ENCODE peak calls at places on chromosomes 2 and 18, in four cellular contexts. M is H1, L is HCT116, X is K562. J is an unnamed sample.

GRCh38 chr18:10295751-10296150 is 158.7 kb upstream of the APCDD1 start:
- DNase-seq in M (no peak), L (no peak), X (no peak), J (no peak)

GRCh38 chr2:162113771-162114168 is 38.3 kb downstream of the GCG start:
- DNase-seq in X (no peak), L (no peak), M (no peak), J (no peak)

GRCh38 chr2:190408538-190409271 is 550 bp downstream of the MFSD6 start:
- DNase-seq in M (no peak), X (peak; percentile 57), L (peak; percentile 7), J (peak; percentile 58)

GRCh38 chr2:69017080-69017479 is 4.1 kb downstream of the ANTXR1 start:
- DNase-seq in L (no peak), X (no peak), M (no peak), J (no peak)

GRCh38 chr2:160156665-160157064 is 43.4 kb downstream of the ITGB6 start:
- DNase-seq in L (no peak), M (no peak), X (no peak), J (no peak)

GRCh38 chr2:24984912-24985311 is 13.2 kb upstream of the DNAJC27 start:
- DNase-seq in X (no peak), M (no peak), L (no peak), J (no peak)

GRCh38 chr2:145799595-145800108 is 1279.7 kb upstream of the ZEB2 start:
- DNase-seq in M (no peak), X (no peak), L (no peak), J (no peak)

GRCh38 chr18:45889419-45890059 is 64.1 kb downstream of the SIGLEC15 start:
- DNase-seq in M (no peak), X (no peak), L (no peak), J (no peak)

GRCh38 chr2:160194351-160194750 is 5.7 kb downstream of the ITGB6 start:
- DNase-seq in X (no peak), L (no peak), M (no peak), J (no peak)

GRCh38 chr2:177393381-177393780 is 808 bp downstream of the AGPS start:
- DNase-seq in L (no peak), X (no peak), M (no peak), J (no peak)

GRCh38 chr2:201151127-201152074 is 31.5 kb upstream of the CASP10 start:
- DNase-seq in L (peak; percentile 86), M (no peak), X (no peak), J (no peak)

GRCh38 chr18:37378616-37379015 is 187.0 kb downstream of the CELF4 start:
- DNase-seq in L (no peak), X (no peak), M (no peak), J (no peak)

GRCh38 chr2:20093263-20094141 is 42.1 kb upstream of the LAPTM4A start:
- DNase-seq in X (no peak), L (peak; percentile 48), M (peak; percentile 34), J (peak; percentile 83)

GRCh38 chr2:137776697-137777096 is 187.6 kb upstream of the HNMT start:
- DNase-seq in X (no peak), M (no peak), L (no peak), J (no peak)

GRCh38 chr2:127572841-127573240 is 37.4 kb downstream of the MYO7B start:
- DNase-seq in L (no peak), M (no peak), X (no peak), J (no peak)

GRCh38 chr18:60870261-60870966 is 462.8 kb upstream of the CDH20 start:
- DNase-seq in M (no peak), X (no peak), L (no peak), J (no peak)

GRCh38 chr2:219547621-219548020 is 3.8 kb downstream of the TMEM198 start:
- DNase-seq in L (no peak), X (no peak), M (no peak), J (no peak)

GRCh38 chr2:64989982-64990614 is 899 bp downstream of the SLC1A4 start:
- DNase-seq in L (no peak), X (peak; percentile 29), M (no peak), J (no peak)

GRCh38 chr18:11654736-11655604 is 34.1 kb upstream of the GNAL start:
- DNase-seq in L (peak; percentile 27), M (peak; percentile 13), X (peak; percentile 72), J (peak; percentile 36)

GRCh38 chr18:73316513-73316912 is 448.7 kb upstream of the NETO1 start:
- DNase-seq in M (no peak), X (no peak), L (no peak), J (no peak)

GRCh38 chr18:67583621-67584020 is 67.1 kb upstream of the DSEL start:
- DNase-seq in M (no peak), L (no peak), X (no peak), J (no peak)

GRCh38 chr2:180077295-180077906 is 70.3 kb upstream of the CWC22 start:
- DNase-seq in L (peak; percentile 15), X (peak; percentile 14), M (no peak), J (peak; percentile 28)

GRCh38 chr18:73136134-73136533 is 268.3 kb upstream of the NETO1 start:
- DNase-seq in X (no peak), M (no peak), L (no peak), J (no peak)

GRCh38 chr2:111122631-111123421 is 2.1 kb downstream of the BCL2L11 start:
- DNase-seq in L (no peak), X (no peak), M (no peak), J (no peak)

GRCh38 chr2:236976271-236977120 is 109.2 kb upstream of the COPS8 start:
- DNase-seq in M (no peak), L (no peak), X (no peak), J (no peak)

GRCh38 chr18:68215931-68216330 is 499.0 kb downstream of the TMX3 start:
- DNase-seq in L (no peak), M (no peak), X (no peak), J (no peak)

GRCh38 chr18:55079481-55080350 is 120.5 kb upstream of the CCDC68 start:
- DNase-seq in L (no peak), M (no peak), X (no peak), J (no peak)

GRCh38 chr2:212721026-212721451 is 182.4 kb upstream of the ERBB4 start:
- DNase-seq in L (no peak), X (no peak), M (no peak), J (no peak)

DNA sequence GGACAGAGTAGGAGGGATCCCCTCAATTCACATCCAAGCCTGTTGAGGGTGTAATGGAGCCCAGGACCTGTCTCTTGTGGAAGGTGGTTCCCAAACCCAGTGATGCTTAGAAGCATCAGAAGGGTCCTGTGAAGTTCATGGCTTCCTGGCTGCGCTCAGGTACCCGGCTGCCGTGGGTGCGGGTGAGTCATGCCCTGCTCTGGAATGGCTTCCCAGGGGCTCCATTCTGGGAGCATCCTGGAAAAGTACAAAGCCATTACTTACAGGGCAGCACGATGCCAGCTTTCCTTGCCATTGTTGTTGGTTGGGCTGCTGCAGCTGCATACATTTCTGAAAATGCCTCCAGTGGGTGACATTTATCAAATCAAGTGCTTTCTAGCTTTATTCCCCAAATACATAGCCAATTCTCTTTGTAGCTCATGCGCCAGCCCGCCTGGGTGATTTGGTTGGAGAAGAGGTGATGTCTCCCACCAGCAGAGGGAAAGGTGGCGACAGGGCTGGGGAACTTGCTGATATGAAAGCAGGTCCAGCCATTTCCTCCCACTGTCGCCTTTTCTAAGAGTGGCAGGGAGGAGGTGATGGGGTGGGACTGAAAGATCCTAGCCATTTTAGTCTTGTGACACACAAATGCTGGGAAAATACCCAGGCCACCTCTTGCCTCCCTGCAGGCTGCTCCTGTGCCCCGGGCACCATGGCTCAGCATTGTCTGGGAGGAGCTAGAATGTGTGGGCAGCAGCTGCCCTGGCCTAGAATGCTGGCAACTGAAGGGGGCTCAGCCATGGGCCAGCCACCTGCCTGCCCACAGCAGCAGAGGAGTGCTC is 65.9 kb upstream of the HPCAL1 start:
- DNase-seq in L (no peak), M (no peak), X (no peak), J (no peak)
- TF ChIP-seq JUND in L (no peak), M (no peak), X (no peak), J (no peak)

GRCh38 chr2:18117592-18117991 is 239.1 kb downstream of the KCNS3 start:
- DNase-seq in M (no peak), X (no peak), L (peak; percentile 13), J (peak; percentile 48)

GRCh38 chr2:18122544-18123210 is 244.2 kb downstream of the KCNS3 start:
- DNase-seq in X (no peak), M (no peak), L (no peak), J (peak; percentile 44)

GRCh38 chr2:18123211-18123570 is 244.7 kb downstream of the KCNS3 start:
- DNase-seq in X (no peak), M (no peak), L (no peak), J (no peak)

GRCh38 chr2:18118703-18119102 is 240.2 kb downstream of the KCNS3 start:
- DNase-seq in L (no peak), M (no peak), X (no peak), J (peak; percentile 4)

GRCh38 chr2:18119883-18120282 is 241.4 kb downstream of the KCNS3 start:
- DNase-seq in L (no peak), X (no peak), M (no peak), J (no peak)
- TF ChIP-seq JUND in L (no peak), X (no peak), M (no peak), J (no peak)

GRCh38 chr2:239765076-239765845 is 259.9 kb downstream of the NDUFA10 start:
- DNase-seq in X (no peak), M (no peak), L (no peak), J (no peak)
- TF ChIP-seq JUND in X (no peak), M (no peak), L (no peak), J (no peak)

GRCh38 chr2:171404719-171405118 is 29.1 kb downstream of the METTL8 start:
- DNase-seq in L (no peak), M (no peak), X (no peak), J (no peak)

GRCh38 chr2:171405546-171405945 is 28.2 kb downstream of the METTL8 start:
- DNase-seq in X (no peak), L (no peak), M (no peak), J (no peak)

GRCh38 chr2:171406044-171406443 is 27.7 kb downstream of the METTL8 start:
- DNase-seq in M (no peak), L (no peak), X (no peak), J (peak; percentile 13)

GRCh38 chr2:171409436-171409971 is 24.3 kb downstream of the METTL8 start:
- DNase-seq in L (no peak), X (no peak), M (no peak), J (no peak)

GRCh38 chr2:171407030-171407707 is 26.6 kb downstream of the METTL8 start:
- DNase-seq in M (no peak), L (no peak), X (no peak), J (no peak)
- TF ChIP-seq JUND in M (no peak), L (no peak), X (no peak), J (no peak)

J was measured in T47D.